ENCODE peak calls at places on chromosomes 4 and X, in eight cellular contexts. M, K, D, E, Y, J, T and V are unnamed samples.

GRCh38 chrX:3514996-3515395 is 168.5 kb upstream of the MXRA5 start:
- DNase-seq in J (no peak), Y (peak), T (no peak), D (no peak), K (no peak), E (no peak), M (no peak), V (peak)

GRCh38 chrX:155179343-155179997 is 36.8 kb upstream of the VBP1 start:
- DNase-seq in T (no peak), M (no peak), Y (no peak), E (no peak), J (no peak), D (no peak), K (no peak), V (no peak)

GRCh38 chr4:99886146-99886545 is 8.1 kb downstream of the LAMTOR3 start:
- DNase-seq in K (no peak), E (no peak), T (no peak), D (no peak), Y (peak), M (no peak), J (peak), V (no peak)

GRCh38 chr4:102616661-102617060 is 115.5 kb downstream of the NFKB1 start:
- DNase-seq in Y (no peak), M (no peak), K (no peak), D (no peak), T (no peak), J (no peak), E (no peak), V (no peak)

GRCh38 chr4:145132521-145133098 is 34.5 kb downstream of the ABCE1 start:
- DNase-seq in K (no peak), E (no peak), M (no peak), D (no peak), J (peak), Y (peak), T (no peak), V (no peak)

GRCh38 chrX:74911494-74911893 is 13.8 kb downstream of the NEXMIF start:
- DNase-seq in E (no peak), Y (no peak), J (no peak), K (no peak), M (no peak), D (no peak), T (no peak), V (no peak)

GRCh38 chrX:34956915-34957314 is 14.3 kb downstream of the FAM47B start:
- DNase-seq in M (no peak), E (no peak), J (peak), T (peak), K (no peak), D (no peak), Y (peak), V (peak)

GRCh38 chrX:15785176-15785735 is 5.0 kb upstream of the ZRSR2 start:
- DNase-seq in K (no peak), D (no peak), T (no peak), Y (no peak), J (no peak), E (no peak), M (no peak), V (no peak)

GRCh38 chrX:135981662-135982061 is 3.6 kb upstream of the SLC9A6 start:
- DNase-seq in T (no peak), J (no peak), D (no peak), M (no peak), K (no peak), E (no peak), Y (no peak), V (no peak)

GRCh38 chr4:140637836-140638235 is 69.1 kb upstream of the UCP1 start:
- DNase-seq in J (peak), M (no peak), T (peak), K (no peak), Y (peak), D (no peak), E (no peak), V (peak)

GRCh38 chrX:44223150-44223549 is 120.3 kb downstream of the EFHC2 start:
- DNase-seq in K (no peak), J (peak), T (peak), Y (peak), M (no peak), D (no peak), E (no peak), V (peak)

GRCh38 chrX:46263494-46263893 is 281.7 kb downstream of the ZNF674 start:
- DNase-seq in J (no peak), Y (no peak), D (no peak), E (no peak), K (no peak), T (no peak), M (no peak), V (no peak)

GRCh38 chr4:107519057-107519456 is 201.0 kb downstream of the PAPSS1 start:
- DNase-seq in J (peak), T (peak), K (peak), Y (peak), D (no peak), M (no peak), E (no peak), V (peak)

GRCh38 chr4:152016325-152016665 is 255.5 kb upstream of the GATB start:
- DNase-seq in T (no peak), D (no peak), E (no peak), K (no peak), M (no peak), J (no peak), Y (no peak), V (no peak)

GRCh38 chrX:150365051-150365952 is 2.2 kb downstream of the MAMLD1 start:
- DNase-seq in E (peak), M (peak), Y (peak), K (peak), D (peak), J (peak), T (peak), V (peak)

GRCh38 chrX:106613277-106613676 is 1.5 kb downstream of the RADX start:
- DNase-seq in Y (no peak), D (no peak), T (no peak), J (no peak), E (no peak), M (no peak), K (no peak), V (no peak)

GRCh38 chr4:158020734-158021346 is 152.0 kb downstream of the GASK1B start:
- DNase-seq in T (peak), M (no peak), D (no peak), Y (peak), J (peak), K (no peak), E (no peak), V (peak)

GRCh38 chrX:54710920-54711319 is 87.1 kb downstream of the ITIH6 start:
- DNase-seq in M (no peak), J (no peak), T (no peak), E (no peak), Y (no peak), K (no peak), D (no peak), V (no peak)

GRCh38 chr4:124903995-124904722 is 191.6 kb upstream of the ANKRD50 start:
- DNase-seq in T (peak), M (no peak), E (no peak), K (no peak), Y (peak), J (no peak), D (no peak), V (peak)

GRCh38 chr4:1243451-1244080 is 5.4 kb downstream of the CTBP1 start:
- DNase-seq in K (peak), D (no peak), Y (no peak), T (no peak), M (no peak), E (no peak), J (no peak), V (peak)

GRCh38 chr4:137422666-137423065 is 109.6 kb downstream of the PCDH18 start:
- DNase-seq in Y (peak), K (no peak), E (no peak), J (no peak), M (no peak), D (no peak), T (no peak), V (no peak)

GRCh38 chr4:83828601-83829000 is 292.7 kb downstream of the GPAT3 start:
- DNase-seq in M (no peak), D (no peak), T (no peak), J (no peak), E (no peak), Y (no peak), K (no peak), V (no peak)

GRCh38 chr4:126757219-126757618 is 875.5 kb upstream of the INTU start:
- DNase-seq in M (no peak), Y (no peak), D (no peak), K (no peak), J (no peak), E (no peak), T (no peak), V (no peak)

GRCh38 chr4:123412700-123413512 is 16.3 kb downstream of the SPRY1 start:
- DNase-seq in J (no peak), D (no peak), T (peak), M (no peak), E (no peak), Y (peak), K (no peak), V (peak)

GRCh38 chr4:109682875-109683274 is 20.4 kb downstream of the CASP6 start:
- DNase-seq in J (no peak), Y (no peak), K (no peak), D (no peak), T (no peak), M (no peak), E (no peak), V (no peak)

GRCh38 chr4:28106155-28106554 is 1245.5 kb downstream of the STIM2 start:
- DNase-seq in J (no peak), T (no peak), D (no peak), M (no peak), E (no peak), K (no peak), Y (no peak), V (no peak)

GRCh38 chr4:110510955-110511544 is 35.1 kb downstream of the ENPEP start:
- DNase-seq in T (peak), Y (peak), M (no peak), D (no peak), K (no peak), J (peak), E (peak), V (peak)